ENCODE peak calls at places on chromosomes 7 and 10, in four cellular contexts. One of them, this sample, is unnamed.

GRCh38 chr7:132709971-132710567 is 133.8 kb upstream of the PLXNA4 start:
- DNase-seq in NT2/D1: no peak
- DNase-seq in right cardiac atrium: peak; percentile 22
- DNase-seq in HCT116: peak; percentile 24
- DNase-seq in this sample: peak; percentile 31

GRCh38 chr10:42883993-42884983 is 101.7 kb downstream of the BMS1 start:
- DNase-seq in NT2/D1: no peak
- DNase-seq in right cardiac atrium: no peak
- DNase-seq in HCT116: no peak
- DNase-seq in this sample: no peak

GRCh38 chr7:80439894-80440811 is 71.7 kb downstream of the GNAT3 start:
- DNase-seq in NT2/D1: no peak
- DNase-seq in right cardiac atrium: no peak
- DNase-seq in HCT116: no peak
- DNase-seq in this sample: no peak

GRCh38 chr10:57919864-57920263 is 347.8 kb downstream of the IPMK start:
- DNase-seq in NT2/D1: no peak
- DNase-seq in right cardiac atrium: no peak
- DNase-seq in HCT116: no peak
- DNase-seq in this sample: no peak

GRCh38 chr7:33091111-33091531 is 18.1 kb downstream of the RP9 start:
- DNase-seq in NT2/D1: no peak
- DNase-seq in right cardiac atrium: no peak
- DNase-seq in HCT116: no peak
- DNase-seq in this sample: no peak

GRCh38 chr10:86017841-86018734 is 348.5 kb downstream of the GRID1 start:
- DNase-seq in NT2/D1: no peak
- DNase-seq in right cardiac atrium: peak; percentile 40
- DNase-seq in HCT116: no peak
- DNase-seq in this sample: peak; percentile 31

GRCh38 chr7:155913719-155914118 is 101.5 kb upstream of the SHH start:
- DNase-seq in NT2/D1: no peak
- DNase-seq in right cardiac atrium: no peak
- DNase-seq in HCT116: no peak
- DNase-seq in this sample: no peak

GRCh38 chr7:101519324-101520017 is 109.6 kb downstream of the MYL10 start:
- DNase-seq in NT2/D1: no peak
- DNase-seq in right cardiac atrium: no peak
- DNase-seq in HCT116: no peak
- DNase-seq in this sample: no peak

GRCh38 chr7:130369110-130369711 is 11.1 kb upstream of the CPA1 start:
- DNase-seq in NT2/D1: no peak
- DNase-seq in right cardiac atrium: no peak
- DNase-seq in HCT116: no peak
- DNase-seq in this sample: peak; percentile 12

GRCh38 chr7:84261509-84261908 is 66.9 kb upstream of the SEMA3A start:
- DNase-seq in NT2/D1: no peak
- DNase-seq in right cardiac atrium: no peak
- DNase-seq in HCT116: no peak
- DNase-seq in this sample: no peak

GRCh38 chr10:4767033-4767814 is 58.8 kb upstream of the AKR1E2 start:
- DNase-seq in NT2/D1: peak; percentile 1
- DNase-seq in right cardiac atrium: no peak
- DNase-seq in HCT116: peak; percentile 38
- DNase-seq in this sample: no peak

GRCh38 chr7:98281757-98282652 is 519 bp downstream of the BRI3 start:
- DNase-seq in NT2/D1: no peak
- DNase-seq in right cardiac atrium: peak; percentile 59
- DNase-seq in HCT116: no peak
- DNase-seq in this sample: peak; percentile 32

GRCh38 chr7:149880871-149881301 is 7.1 kb downstream of the ATP6V0E2 start:
- DNase-seq in NT2/D1: no peak
- DNase-seq in right cardiac atrium: peak; percentile 71
- DNase-seq in HCT116: no peak
- DNase-seq in this sample: no peak

GRCh38 chr10:133528845-133529575 is 1.8 kb downstream of the CYP2E1 start:
- DNase-seq in NT2/D1: peak; percentile 36
- DNase-seq in right cardiac atrium: no peak
- DNase-seq in HCT116: no peak
- DNase-seq in this sample: no peak
- H3K4me3 ChIP-seq in NT2/D1: peak overlapping the region; percentile 71
- H3K4me3 ChIP-seq in right cardiac atrium: peak overlapping the region; percentile 28
- H3K4me3 ChIP-seq in HCT116: no peak overlapping the region
- H3K4me3 ChIP-seq in this sample: no peak overlapping the region

GRCh38 chr7:105013818-105014724 is at the start of gene KMT2E:
- DNase-seq in NT2/D1: peak; percentile 69
- DNase-seq in right cardiac atrium: peak; percentile 91
- DNase-seq in HCT116: peak; percentile 57
- DNase-seq in this sample: peak; percentile 94

GRCh38 chr7:105015631-105015965 is 1.6 kb downstream of the KMT2E start:
- DNase-seq in NT2/D1: no peak
- DNase-seq in right cardiac atrium: no peak
- DNase-seq in HCT116: no peak
- DNase-seq in this sample: peak; percentile 44

GRCh38 chr7:105017263-105018051 is 3.5 kb downstream of the KMT2E start:
- DNase-seq in NT2/D1: no peak
- DNase-seq in right cardiac atrium: no peak
- DNase-seq in HCT116: no peak
- DNase-seq in this sample: peak; percentile 46

GRCh38 chr7:105014725-105015630 is 973 bp downstream of the KMT2E start:
- DNase-seq in NT2/D1: no peak
- DNase-seq in right cardiac atrium: peak; percentile 42
- DNase-seq in HCT116: no peak
- DNase-seq in this sample: peak; percentile 73

GRCh38 chr7:105016083-105017075 is 2.4 kb downstream of the KMT2E start:
- DNase-seq in NT2/D1: no peak
- DNase-seq in right cardiac atrium: no peak
- DNase-seq in HCT116: no peak
- DNase-seq in this sample: no peak
- H3K4me3 ChIP-seq in NT2/D1: peak overlapping the region; percentile 98
- H3K4me3 ChIP-seq in right cardiac atrium: peak overlapping the region; percentile 73
- H3K4me3 ChIP-seq in HCT116: no peak overlapping the region
- H3K4me3 ChIP-seq in this sample: peak overlapping the region; percentile 83

DNA sequence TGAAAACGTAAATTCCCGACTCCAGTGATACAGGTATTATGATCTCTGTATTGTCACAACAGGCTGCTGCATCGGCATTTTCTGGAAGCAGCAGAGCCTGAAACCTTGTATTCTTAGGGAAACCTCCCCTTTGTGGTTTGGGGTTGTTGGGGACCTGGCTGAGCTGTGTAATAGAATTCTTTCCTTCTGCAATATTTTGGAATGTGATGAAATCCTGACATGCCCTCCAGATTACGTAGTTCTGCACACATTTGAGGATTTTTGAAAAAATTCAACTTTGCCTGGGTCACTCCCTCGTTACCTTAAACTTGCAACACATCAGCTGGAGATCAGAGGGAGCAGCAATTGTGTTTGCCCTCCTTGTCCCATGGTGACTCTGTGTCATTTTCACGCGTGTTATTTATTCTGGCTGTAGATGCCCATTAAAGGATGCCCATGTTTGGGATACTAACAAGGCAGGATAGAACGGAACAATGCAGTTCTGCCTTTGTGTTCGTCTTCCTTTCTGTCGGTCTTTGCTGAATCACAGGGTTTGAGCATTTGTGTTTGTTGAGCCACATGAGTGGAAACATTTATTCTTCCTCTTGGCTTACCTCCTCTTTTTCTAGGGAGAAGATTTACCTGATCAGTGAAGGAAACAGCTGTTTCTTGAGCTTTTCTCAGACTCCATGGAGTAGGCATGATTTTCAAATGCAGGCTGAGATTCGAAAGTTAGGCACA is 181.7 kb downstream of the TCF7L2 start:
- DNase-seq in NT2/D1: no peak
- DNase-seq in right cardiac atrium: no peak
- DNase-seq in HCT116: no peak
- DNase-seq in this sample: no peak
- H3K4me3 ChIP-seq in NT2/D1: no peak overlapping the region
- H3K4me3 ChIP-seq in right cardiac atrium: no peak overlapping the region
- H3K4me3 ChIP-seq in HCT116: no peak overlapping the region
- H3K4me3 ChIP-seq in this sample: no peak overlapping the region

GRCh38 chr10:51124852-51125251 is 50.6 kb downstream of the PRKG1 start:
- DNase-seq in NT2/D1: no peak
- DNase-seq in right cardiac atrium: no peak
- DNase-seq in HCT116: no peak
- DNase-seq in this sample: no peak

GRCh38 chr10:51129946-51130554 is 55.8 kb downstream of the PRKG1 start:
- DNase-seq in NT2/D1: no peak
- DNase-seq in right cardiac atrium: no peak
- DNase-seq in HCT116: no peak
- DNase-seq in this sample: no peak

GRCh38 chr10:51125518-51125917 is 51.2 kb downstream of the PRKG1 start:
- DNase-seq in NT2/D1: no peak
- DNase-seq in right cardiac atrium: no peak
- DNase-seq in HCT116: no peak
- DNase-seq in this sample: no peak
- H3K4me3 ChIP-seq in NT2/D1: no peak overlapping the region
- H3K4me3 ChIP-seq in right cardiac atrium: no peak overlapping the region
- H3K4me3 ChIP-seq in HCT116: no peak overlapping the region
- H3K4me3 ChIP-seq in this sample: no peak overlapping the region

GRCh38 chr7:43784030-43785001 is 25.8 kb downstream of the BLVRA start:
- DNase-seq in NT2/D1: no peak
- DNase-seq in right cardiac atrium: no peak
- DNase-seq in HCT116: no peak
- DNase-seq in this sample: peak; percentile 86

GRCh38 chr7:43781726-43782607 is 23.5 kb downstream of the BLVRA start:
- DNase-seq in NT2/D1: no peak
- DNase-seq in right cardiac atrium: no peak
- DNase-seq in HCT116: no peak
- DNase-seq in this sample: no peak

GRCh38 chr7:43779032-43779812 is 20.7 kb downstream of the BLVRA start:
- DNase-seq in NT2/D1: no peak
- DNase-seq in right cardiac atrium: no peak
- DNase-seq in HCT116: no peak
- DNase-seq in this sample: no peak

GRCh38 chr7:43785425-43785824 is 26.9 kb downstream of the BLVRA start:
- DNase-seq in NT2/D1: no peak
- DNase-seq in right cardiac atrium: peak; percentile 39
- DNase-seq in HCT116: no peak
- DNase-seq in this sample: no peak

GRCh38 chr7:43782768-43783555 is 24.5 kb downstream of the BLVRA start:
- DNase-seq in NT2/D1: no peak
- DNase-seq in right cardiac atrium: no peak
- DNase-seq in HCT116: no peak
- DNase-seq in this sample: no peak
- H3K4me3 ChIP-seq in NT2/D1: no peak overlapping the region
- H3K4me3 ChIP-seq in right cardiac atrium: no peak overlapping the region
- H3K4me3 ChIP-seq in HCT116: no peak overlapping the region
- H3K4me3 ChIP-seq in this sample: no peak overlapping the region